ENCODE peak calls at places on chromosomes 4 and X, in nine cellular contexts. One of them, this sample, is unnamed.
A peak's percentile ranks its signal among the peaks of the same experiment; 100 is the strongest.

GRCh38 chr4:8819421-8820177 is 52.0 kb downstream of the HMX1 start:
- DNase-seq in WERI-Rb-1: no peak
- DNase-seq in glutamatergic neuron: no peak
- DNase-seq in BE2C: no peak
- DNase-seq in transverse colon: peak; percentile 5
- DNase-seq in fibroblast of lung: no peak
- DNase-seq in GM06990: no peak
- DNase-seq in fibroblast of the aortic adventitia: no peak
- DNase-seq in right atrium auricular region: peak; percentile 48
- DNase-seq in this sample: no peak

GRCh38 chrX:151488677-151489076 is 74.8 kb upstream of the PASD1 start:
- DNase-seq in WERI-Rb-1: peak; percentile 27
- DNase-seq in glutamatergic neuron: no peak
- DNase-seq in BE2C: peak; percentile 21
- DNase-seq in transverse colon: no peak
- DNase-seq in fibroblast of lung: no peak
- DNase-seq in GM06990: no peak
- DNase-seq in fibroblast of the aortic adventitia: no peak
- DNase-seq in right atrium auricular region: no peak
- DNase-seq in this sample: no peak

GRCh38 chr4:8293131-8293975 is 23.8 kb downstream of the HTRA3 start:
- DNase-seq in WERI-Rb-1: no peak
- DNase-seq in glutamatergic neuron: peak; percentile 5
- DNase-seq in BE2C: peak; percentile 8
- DNase-seq in transverse colon: no peak
- DNase-seq in fibroblast of lung: no peak
- DNase-seq in GM06990: no peak
- DNase-seq in fibroblast of the aortic adventitia: no peak
- DNase-seq in right atrium auricular region: no peak
- DNase-seq in this sample: no peak

GRCh38 chr4:40283968-40284367 is 51.2 kb upstream of the CHRNA9 start:
- DNase-seq in WERI-Rb-1: no peak
- DNase-seq in glutamatergic neuron: no peak
- DNase-seq in BE2C: no peak
- DNase-seq in transverse colon: no peak
- DNase-seq in fibroblast of lung: peak; percentile 92
- DNase-seq in GM06990: no peak
- DNase-seq in fibroblast of the aortic adventitia: no peak
- DNase-seq in right atrium auricular region: no peak
- DNase-seq in this sample: no peak

GRCh38 chrX:53319614-53320542 is 38.5 kb upstream of the IQSEC2 start:
- DNase-seq in WERI-Rb-1: no peak
- DNase-seq in glutamatergic neuron: peak; percentile 23
- DNase-seq in BE2C: no peak
- DNase-seq in transverse colon: no peak
- DNase-seq in fibroblast of lung: no peak
- DNase-seq in GM06990: no peak
- DNase-seq in fibroblast of the aortic adventitia: no peak
- DNase-seq in right atrium auricular region: no peak
- DNase-seq in this sample: peak; percentile 30

GRCh38 chrX:66074920-66075879 is 35.3 kb upstream of the VSIG4 start:
- DNase-seq in WERI-Rb-1: no peak
- DNase-seq in glutamatergic neuron: no peak
- DNase-seq in BE2C: no peak
- DNase-seq in transverse colon: peak; percentile 37
- DNase-seq in fibroblast of lung: no peak
- DNase-seq in GM06990: peak; percentile 18
- DNase-seq in fibroblast of the aortic adventitia: no peak
- DNase-seq in right atrium auricular region: peak; percentile 70
- DNase-seq in this sample: no peak

GRCh38 chrX:10045327-10046000 is 78.3 kb downstream of the CLDN34 start:
- DNase-seq in WERI-Rb-1: no peak
- DNase-seq in glutamatergic neuron: no peak
- DNase-seq in BE2C: no peak
- DNase-seq in transverse colon: no peak
- DNase-seq in fibroblast of lung: no peak
- DNase-seq in GM06990: no peak
- DNase-seq in fibroblast of the aortic adventitia: peak; percentile 68
- DNase-seq in right atrium auricular region: peak; percentile 68
- DNase-seq in this sample: no peak

GRCh38 chr4:68175562-68176155 is 46.0 kb upstream of the TMPRSS11F start:
- DNase-seq in WERI-Rb-1: peak; percentile 51
- DNase-seq in glutamatergic neuron: peak; percentile 25
- DNase-seq in BE2C: peak; percentile 52
- DNase-seq in transverse colon: no peak
- DNase-seq in fibroblast of lung: peak; percentile 52
- DNase-seq in GM06990: no peak
- DNase-seq in fibroblast of the aortic adventitia: peak; percentile 75
- DNase-seq in right atrium auricular region: no peak
- DNase-seq in this sample: peak; percentile 57

GRCh38 chrX:28625223-28625622 is 38.0 kb downstream of the IL1RAPL1 start:
- DNase-seq in WERI-Rb-1: no peak
- DNase-seq in glutamatergic neuron: no peak
- DNase-seq in BE2C: no peak
- DNase-seq in transverse colon: no peak
- DNase-seq in fibroblast of lung: no peak
- DNase-seq in GM06990: no peak
- DNase-seq in fibroblast of the aortic adventitia: no peak
- DNase-seq in right atrium auricular region: no peak
- DNase-seq in this sample: no peak

GRCh38 chrX:83934220-83934619 is 73.3 kb downstream of the CYLC1 start:
- DNase-seq in WERI-Rb-1: no peak
- DNase-seq in glutamatergic neuron: no peak
- DNase-seq in BE2C: no peak
- DNase-seq in transverse colon: no peak
- DNase-seq in fibroblast of lung: no peak
- DNase-seq in GM06990: no peak
- DNase-seq in fibroblast of the aortic adventitia: no peak
- DNase-seq in right atrium auricular region: no peak
- DNase-seq in this sample: no peak

GRCh38 chr4:56637791-56638190 is 43.3 kb downstream of the HOPX start:
- DNase-seq in WERI-Rb-1: no peak
- DNase-seq in glutamatergic neuron: no peak
- DNase-seq in BE2C: no peak
- DNase-seq in transverse colon: no peak
- DNase-seq in fibroblast of lung: no peak
- DNase-seq in GM06990: no peak
- DNase-seq in fibroblast of the aortic adventitia: no peak
- DNase-seq in right atrium auricular region: no peak
- DNase-seq in this sample: no peak

GRCh38 chr4:78517050-78517652 is 34.4 kb upstream of the ANXA3 start:
- DNase-seq in WERI-Rb-1: no peak
- DNase-seq in glutamatergic neuron: no peak
- DNase-seq in BE2C: no peak
- DNase-seq in transverse colon: no peak
- DNase-seq in fibroblast of lung: peak; percentile 24
- DNase-seq in GM06990: no peak
- DNase-seq in fibroblast of the aortic adventitia: peak; percentile 66
- DNase-seq in right atrium auricular region: no peak
- DNase-seq in this sample: no peak

GRCh38 chr4:125368684-125369083 is 53.9 kb downstream of the FAT4 start:
- DNase-seq in WERI-Rb-1: no peak
- DNase-seq in glutamatergic neuron: no peak
- DNase-seq in BE2C: no peak
- DNase-seq in transverse colon: no peak
- DNase-seq in fibroblast of lung: peak; percentile 89
- DNase-seq in GM06990: no peak
- DNase-seq in fibroblast of the aortic adventitia: peak; percentile 94
- DNase-seq in right atrium auricular region: no peak
- DNase-seq in this sample: no peak

GRCh38 chrX:40543661-40544328 is 37.0 kb upstream of the ATP6AP2 start:
- DNase-seq in WERI-Rb-1: peak; percentile 25
- DNase-seq in glutamatergic neuron: no peak
- DNase-seq in BE2C: peak; percentile 38
- DNase-seq in transverse colon: no peak
- DNase-seq in fibroblast of lung: peak; percentile 51
- DNase-seq in GM06990: no peak
- DNase-seq in fibroblast of the aortic adventitia: peak; percentile 70
- DNase-seq in right atrium auricular region: no peak
- DNase-seq in this sample: peak; percentile 15

GRCh38 chrX:150155396-150156048 is 207.6 kb upstream of the MAMLD1 start:
- DNase-seq in WERI-Rb-1: no peak
- DNase-seq in glutamatergic neuron: no peak
- DNase-seq in BE2C: peak; percentile 15
- DNase-seq in transverse colon: peak; percentile 40
- DNase-seq in fibroblast of lung: peak; percentile 57
- DNase-seq in GM06990: no peak
- DNase-seq in fibroblast of the aortic adventitia: peak; percentile 71
- DNase-seq in right atrium auricular region: no peak
- DNase-seq in this sample: no peak

GRCh38 chr4:76850010-76850441 is 47.9 kb downstream of the SOWAHB start:
- DNase-seq in WERI-Rb-1: no peak
- DNase-seq in glutamatergic neuron: no peak
- DNase-seq in BE2C: no peak
- DNase-seq in transverse colon: no peak
- DNase-seq in fibroblast of lung: peak; percentile 98
- DNase-seq in GM06990: no peak
- DNase-seq in fibroblast of the aortic adventitia: peak; percentile 89
- DNase-seq in right atrium auricular region: no peak
- DNase-seq in this sample: no peak

GRCh38 chrX:42530027-42530426 is 247.9 kb downstream of the PPP1R2C start:
- DNase-seq in WERI-Rb-1: no peak
- DNase-seq in glutamatergic neuron: no peak
- DNase-seq in BE2C: no peak
- DNase-seq in transverse colon: no peak
- DNase-seq in fibroblast of lung: peak; percentile 89
- DNase-seq in GM06990: no peak
- DNase-seq in fibroblast of the aortic adventitia: peak; percentile 49
- DNase-seq in right atrium auricular region: no peak
- DNase-seq in this sample: no peak
- TF ChIP-seq CTCF in WERI-Rb-1: no peak
- TF ChIP-seq CTCF in glutamatergic neuron: no peak
- TF ChIP-seq CTCF in BE2C: no peak
- TF ChIP-seq CTCF in transverse colon: no peak
- TF ChIP-seq CTCF in fibroblast of lung: no peak
- TF ChIP-seq CTCF in GM06990: no peak
- TF ChIP-seq CTCF in fibroblast of the aortic adventitia: no peak
- TF ChIP-seq CTCF in right atrium auricular region: no peak
- TF ChIP-seq CTCF in this sample: no peak

GRCh38 chr4:89661490-89661889 is 175.5 kb downstream of the SNCA start:
- DNase-seq in WERI-Rb-1: no peak
- DNase-seq in glutamatergic neuron: no peak
- DNase-seq in BE2C: no peak
- DNase-seq in transverse colon: no peak
- DNase-seq in fibroblast of lung: peak; percentile 78
- DNase-seq in GM06990: no peak
- DNase-seq in fibroblast of the aortic adventitia: peak; percentile 5
- DNase-seq in right atrium auricular region: no peak
- DNase-seq in this sample: no peak

GRCh38 chr4:89660851-89661250 is 176.1 kb downstream of the SNCA start:
- DNase-seq in WERI-Rb-1: no peak
- DNase-seq in glutamatergic neuron: no peak
- DNase-seq in BE2C: no peak
- DNase-seq in transverse colon: no peak
- DNase-seq in fibroblast of lung: no peak
- DNase-seq in GM06990: no peak
- DNase-seq in fibroblast of the aortic adventitia: no peak
- DNase-seq in right atrium auricular region: no peak
- DNase-seq in this sample: no peak

GRCh38 chr4:89660444-89660843 is 176.5 kb downstream of the SNCA start:
- DNase-seq in WERI-Rb-1: no peak
- DNase-seq in glutamatergic neuron: no peak
- DNase-seq in BE2C: no peak
- DNase-seq in transverse colon: no peak
- DNase-seq in fibroblast of lung: no peak
- DNase-seq in GM06990: no peak
- DNase-seq in fibroblast of the aortic adventitia: no peak
- DNase-seq in right atrium auricular region: no peak
- DNase-seq in this sample: no peak

GRCh38 chr4:89658701-89659024 is 178.3 kb downstream of the SNCA start:
- DNase-seq in WERI-Rb-1: no peak
- DNase-seq in glutamatergic neuron: no peak
- DNase-seq in BE2C: no peak
- DNase-seq in transverse colon: no peak
- DNase-seq in fibroblast of lung: no peak
- DNase-seq in GM06990: peak; percentile 18
- DNase-seq in fibroblast of the aortic adventitia: no peak
- DNase-seq in right atrium auricular region: no peak
- DNase-seq in this sample: no peak

GRCh38 chr4:89657931-89658700 is 178.8 kb downstream of the SNCA start:
- DNase-seq in WERI-Rb-1: no peak
- DNase-seq in glutamatergic neuron: no peak
- DNase-seq in BE2C: no peak
- DNase-seq in transverse colon: no peak
- DNase-seq in fibroblast of lung: peak; percentile 25
- DNase-seq in GM06990: peak; percentile 29
- DNase-seq in fibroblast of the aortic adventitia: peak; percentile 32
- DNase-seq in right atrium auricular region: no peak
- DNase-seq in this sample: no peak
- TF ChIP-seq CTCF in WERI-Rb-1: peak; percentile 16
- TF ChIP-seq CTCF in glutamatergic neuron: peak; percentile 35
- TF ChIP-seq CTCF in BE2C: peak; percentile 56
- TF ChIP-seq CTCF in transverse colon: no peak
- TF ChIP-seq CTCF in fibroblast of lung: peak; percentile 38
- TF ChIP-seq CTCF in GM06990: peak; percentile 44
- TF ChIP-seq CTCF in fibroblast of the aortic adventitia: peak; percentile 23
- TF ChIP-seq CTCF in right atrium auricular region: peak; percentile 29
- TF ChIP-seq CTCF in this sample: peak; percentile 8

GRCh38 chrX:123976671-123977316 is 15.3 kb downstream of the STAG2 start:
- DNase-seq in WERI-Rb-1: no peak
- DNase-seq in glutamatergic neuron: no peak
- DNase-seq in BE2C: no peak
- DNase-seq in transverse colon: no peak
- DNase-seq in fibroblast of lung: peak; percentile 30
- DNase-seq in GM06990: no peak
- DNase-seq in fibroblast of the aortic adventitia: peak; percentile 69
- DNase-seq in right atrium auricular region: no peak
- DNase-seq in this sample: no peak
- TF ChIP-seq CTCF in WERI-Rb-1: no peak
- TF ChIP-seq CTCF in glutamatergic neuron: no peak
- TF ChIP-seq CTCF in BE2C: peak; percentile 30
- TF ChIP-seq CTCF in transverse colon: no peak
- TF ChIP-seq CTCF in fibroblast of lung: peak; percentile 13
- TF ChIP-seq CTCF in GM06990: no peak
- TF ChIP-seq CTCF in fibroblast of the aortic adventitia: no peak
- TF ChIP-seq CTCF in right atrium auricular region: no peak
- TF ChIP-seq CTCF in this sample: no peak

GRCh38 chrX:120512222-120512621 is 43.1 kb upstream of the LAMP2 start:
- DNase-seq in WERI-Rb-1: no peak
- DNase-seq in glutamatergic neuron: no peak
- DNase-seq in BE2C: no peak
- DNase-seq in transverse colon: no peak
- DNase-seq in fibroblast of lung: no peak
- DNase-seq in GM06990: no peak
- DNase-seq in fibroblast of the aortic adventitia: no peak
- DNase-seq in right atrium auricular region: no peak
- DNase-seq in this sample: no peak

GRCh38 chrX:120512627-120513026 is 43.5 kb upstream of the LAMP2 start:
- DNase-seq in WERI-Rb-1: no peak
- DNase-seq in glutamatergic neuron: no peak
- DNase-seq in BE2C: no peak
- DNase-seq in transverse colon: no peak
- DNase-seq in fibroblast of lung: no peak
- DNase-seq in GM06990: no peak
- DNase-seq in fibroblast of the aortic adventitia: no peak
- DNase-seq in right atrium auricular region: no peak
- DNase-seq in this sample: no peak

GRCh38 chrX:120517936-120518335 is 42.8 kb downstream of the CUL4B start:
- DNase-seq in WERI-Rb-1: no peak
- DNase-seq in glutamatergic neuron: no peak
- DNase-seq in BE2C: no peak
- DNase-seq in transverse colon: no peak
- DNase-seq in fibroblast of lung: peak; percentile 85
- DNase-seq in GM06990: no peak
- DNase-seq in fibroblast of the aortic adventitia: peak; percentile 69
- DNase-seq in right atrium auricular region: no peak
- DNase-seq in this sample: no peak

GRCh38 chrX:120514236-120514635 is 45.1 kb upstream of the LAMP2 start:
- DNase-seq in WERI-Rb-1: no peak
- DNase-seq in glutamatergic neuron: no peak
- DNase-seq in BE2C: no peak
- DNase-seq in transverse colon: no peak
- DNase-seq in fibroblast of lung: peak; percentile 8
- DNase-seq in GM06990: no peak
- DNase-seq in fibroblast of the aortic adventitia: peak; percentile 37
- DNase-seq in right atrium auricular region: no peak
- DNase-seq in this sample: no peak
- TF ChIP-seq CTCF in WERI-Rb-1: peak; percentile 45
- TF ChIP-seq CTCF in glutamatergic neuron: no peak
- TF ChIP-seq CTCF in BE2C: peak; percentile 52
- TF ChIP-seq CTCF in transverse colon: peak; percentile 20
- TF ChIP-seq CTCF in fibroblast of lung: no peak
- TF ChIP-seq CTCF in GM06990: peak; percentile 26
- TF ChIP-seq CTCF in fibroblast of the aortic adventitia: peak; percentile 38
- TF ChIP-seq CTCF in right atrium auricular region: no peak
- TF ChIP-seq CTCF in this sample: no peak